ENCODE peak calls at places on chromosomes 1 and 21, in seven cellular contexts. I, W, S, Y, B, R and U are unnamed samples.
A peak's percentile ranks its signal among the peaks of the same experiment; 100 is the strongest.

GRCh38 chr1:209659909-209660308 is 7.7 kb upstream of the LAMB3 start:
- DNase-seq in I (no peak), W (no peak), S (no peak), Y (no peak), B (no peak), R (no peak), U (peak; percentile 57)

GRCh38 chr1:201719812-201720521 is 109.0 kb upstream of the IPO9 start:
- DNase-seq in I (no peak), W (peak; percentile 44), S (no peak), Y (no peak), B (peak; percentile 79), R (peak; percentile 65), U (no peak)

GRCh38 chr1:156055649-156056048 is 1.1 kb downstream of the LAMTOR2 start:
- DNase-seq in I (no peak), W (no peak), S (no peak), Y (no peak), B (no peak), R (no peak), U (peak; percentile 21)

GRCh38 chr1:245822997-245823396 is 668.2 kb downstream of the KIF26B start:
- DNase-seq in I (no peak), W (no peak), S (no peak), Y (no peak), B (no peak), R (no peak), U (no peak)

GRCh38 chr1:32426489-32427255 is 32.4 kb upstream of the BSDC1 start:
- DNase-seq in I (no peak), W (no peak), S (no peak), Y (no peak), B (no peak), R (no peak), U (no peak)

GRCh38 chr1:163054056-163054706 is 15.0 kb upstream of the RGS4 start:
- DNase-seq in I (peak; percentile 61), W (no peak), S (no peak), Y (no peak), B (no peak), R (no peak), U (no peak)

GRCh38 chr1:66124670-66125069 is 332.0 kb downstream of the PDE4B start:
- DNase-seq in I (no peak), W (no peak), S (no peak), Y (no peak), B (no peak), R (no peak), U (no peak)

GRCh38 chr1:44515416-44515815 is 110.4 kb downstream of the RNF220 start:
- DNase-seq in I (no peak), W (no peak), S (no peak), Y (no peak), B (no peak), R (no peak), U (no peak)

GRCh38 chr1:1085171-1085841 is 11.2 kb upstream of the RNF223 start:
- DNase-seq in I (no peak), W (peak; percentile 56), S (peak; percentile 22), Y (no peak), B (no peak), R (no peak), U (no peak)

GRCh38 chr21:46286668-46286982 is 483 bp downstream of the YBEY start:
- DNase-seq in I (no peak), W (no peak), S (no peak), Y (no peak), B (no peak), R (no peak), U (no peak)

GRCh38 chr1:90579212-90579802 is 137.8 kb downstream of the BARHL2 start:
- DNase-seq in I (peak; percentile 65), W (no peak), S (no peak), Y (no peak), B (no peak), R (no peak), U (peak; percentile 55)

DNA sequence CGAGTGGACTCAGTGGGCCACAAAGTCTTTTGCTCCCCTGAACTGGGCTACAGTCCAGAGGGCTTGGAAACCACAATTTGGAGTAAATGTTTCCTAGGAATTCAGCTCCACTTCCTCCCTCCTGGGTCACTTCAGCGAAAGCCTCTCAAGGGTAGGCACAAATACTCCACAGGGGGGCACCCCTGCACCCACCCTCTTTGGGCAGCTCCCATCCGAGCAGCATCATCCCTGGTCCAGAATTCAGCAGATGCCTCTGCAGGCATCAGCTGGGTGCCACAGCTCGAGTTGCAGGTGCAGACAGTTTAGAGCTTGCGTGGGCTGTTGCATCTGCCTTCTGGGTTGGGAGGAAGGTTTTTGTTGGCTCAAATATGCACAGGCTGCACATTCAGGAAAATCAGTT is 25.0 kb downstream of the KANK4 start:
- DNase-seq in I (no peak), W (no peak), S (no peak), Y (no peak), B (no peak), R (no peak), U (peak; percentile 9)
- TF ChIP-seq CTCF in I (peak; percentile 29), W (no peak), S (no peak), Y (no peak), B (no peak), R (no peak), U (no peak)

DNA sequence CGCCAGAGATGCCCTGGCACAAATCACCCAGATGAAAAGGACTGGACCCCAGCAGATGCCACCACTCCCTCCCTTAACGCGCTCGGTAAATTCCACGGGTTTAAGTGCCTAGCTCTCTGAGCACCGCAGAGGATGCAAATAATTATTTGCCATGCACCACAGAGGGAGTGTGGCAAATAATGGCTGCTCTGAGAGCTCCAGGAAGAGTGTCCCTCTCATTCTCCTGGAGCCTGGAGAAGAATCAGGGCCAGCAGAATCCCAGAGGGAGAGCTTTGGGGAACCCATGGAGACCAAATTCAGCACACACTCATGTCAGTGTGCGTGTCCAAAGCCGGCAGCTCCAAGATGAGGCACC is 667 bp downstream of the HHIPL2 start:
- DNase-seq in I (no peak), W (no peak), S (no peak), Y (no peak), B (no peak), R (no peak), U (no peak)
- H3K4me3 ChIP-seq in I (no peak overlapping the region), W (no peak overlapping the region), S (no peak overlapping the region), Y (no peak overlapping the region), B (no peak overlapping the region), R (no peak overlapping the region), U (no peak overlapping the region)

DNA sequence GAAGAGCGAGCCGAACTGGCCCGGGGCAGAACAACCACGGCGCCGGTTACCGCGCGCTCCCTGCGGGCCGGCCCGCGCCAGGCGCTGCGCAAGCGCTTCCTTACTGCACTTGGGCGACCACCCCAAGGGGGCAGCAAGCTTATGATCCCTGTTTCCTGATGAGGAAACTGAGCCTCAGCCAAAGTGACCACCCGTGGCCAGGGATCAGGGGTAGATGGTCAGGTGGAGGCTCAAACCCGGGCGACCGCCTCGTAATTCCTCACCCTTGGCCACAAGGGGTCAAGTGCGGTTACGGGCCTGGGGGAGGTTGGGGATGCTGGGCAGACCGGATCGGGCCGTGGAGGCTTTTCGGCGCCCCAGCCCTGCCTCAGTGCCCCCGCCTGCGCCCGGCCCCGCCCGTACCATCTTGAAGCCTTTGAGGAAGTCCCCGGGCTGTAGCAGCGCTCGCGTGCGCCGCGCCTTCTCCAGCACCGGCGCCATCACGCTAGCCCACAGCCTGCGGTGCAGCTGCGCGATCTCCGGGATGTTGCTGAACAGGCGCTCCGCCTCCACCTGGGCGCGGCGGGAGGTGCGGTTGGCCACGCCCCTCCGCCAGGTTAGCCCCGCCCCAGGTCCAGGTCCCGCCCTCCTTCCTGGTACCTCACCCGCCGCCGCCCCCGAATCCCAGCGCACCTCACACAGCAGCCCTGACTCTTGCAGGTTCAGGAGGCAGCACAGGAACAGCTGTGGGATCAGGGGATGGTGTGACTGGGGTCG is 5.3 kb upstream of the TNFRSF25 start:
- DNase-seq in I (no peak), W (no peak), S (peak; percentile 95), Y (no peak), B (no peak), R (no peak), U (no peak)
- TF ChIP-seq CTCF in I (no peak), W (no peak), S (no peak), Y (no peak), B (no peak), R (no peak), U (no peak)

GRCh38 chr1:116111196-116112021 is at the start of gene MAB21L3:
- DNase-seq in I (peak; percentile 12), W (no peak), S (peak; percentile 66), Y (peak; percentile 40), B (no peak), R (no peak), U (peak; percentile 16)
- H3K4me3 ChIP-seq in I (no peak within 1 kb of the TSS), W (no peak within 1 kb of the TSS), S (no peak within 1 kb of the TSS), Y (no peak within 1 kb of the TSS), B (peak within 1 kb of the TSS; percentile 9), R (no peak within 1 kb of the TSS), U (no peak within 1 kb of the TSS)

DNA sequence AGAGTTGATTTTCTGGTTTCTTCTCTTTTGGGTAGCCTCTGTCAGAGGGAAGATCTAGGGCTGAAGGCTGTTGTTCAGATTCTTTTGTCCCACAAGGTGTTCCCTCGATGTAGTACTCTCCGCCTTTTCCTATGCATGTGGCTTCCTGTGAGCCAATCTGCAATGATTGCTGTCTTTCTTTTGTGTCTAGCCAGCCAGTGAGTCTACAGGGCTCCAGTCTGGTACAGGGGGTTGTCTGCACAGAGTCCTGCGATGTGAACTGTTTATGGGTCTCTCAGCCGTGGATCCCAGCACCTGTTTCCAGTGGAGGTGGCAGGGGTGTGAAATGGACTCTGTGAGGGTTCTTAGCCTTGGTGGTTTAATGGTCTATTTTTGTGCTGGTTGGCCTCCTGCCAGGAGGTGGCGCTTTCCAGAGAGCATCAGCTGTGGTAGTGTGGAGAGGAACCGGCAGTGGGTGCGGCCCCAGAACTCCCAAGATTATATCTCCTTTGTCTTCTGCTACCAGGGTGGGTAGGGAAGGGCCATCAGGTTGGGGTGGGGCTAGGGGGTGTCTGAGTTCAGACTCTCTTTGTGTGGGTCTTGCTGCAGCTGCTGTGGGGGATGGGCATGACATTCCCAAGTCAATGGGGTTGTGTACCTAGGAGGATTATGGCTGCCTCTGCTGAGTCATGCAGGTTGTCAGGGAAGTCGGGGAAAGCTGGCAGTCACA is 81.3 kb upstream of the C21orf91 start:
- DNase-seq in I (no peak), W (no peak), S (no peak), Y (no peak), B (peak; percentile 51), R (peak; percentile 13), U (no peak)
- TF ChIP-seq CTCF in I (no peak), W (no peak), S (no peak), Y (no peak), B (no peak), R (no peak), U (no peak)

GRCh38 chr1:207025144-207025880 is 7.2 kb downstream of the C1orf116 start:
- DNase-seq in I (peak; percentile 57), W (no peak), S (no peak), Y (no peak), B (peak; percentile 24), R (no peak), U (no peak)
- H3K4me3 ChIP-seq in I (no peak overlapping the region), W (no peak overlapping the region), S (no peak overlapping the region), Y (no peak overlapping the region), B (peak overlapping the region; percentile 29), R (no peak overlapping the region), U (no peak overlapping the region)